ENCODE peak calls at places on chromosomes 6 and 20, in eight cellular contexts. One of them, this sample, is unnamed.

GRCh38 chr6:119119989-119120388 is 41.5 kb upstream of the FAM184A start:
- DNase-seq in hepatocyte: no peak
- DNase-seq in Karpas-422: no peak
- DNase-seq in uterus: no peak
- DNase-seq in adipocyte: peak; percentile 79
- DNase-seq in naive thymus-derived CD4-positive, alpha-beta T cell: no peak
- DNase-seq in CD4-positive, CD25-positive, alpha-beta regulatory T cell: no peak
- DNase-seq in HepG2: no peak
- DNase-seq in this sample: no peak

GRCh38 chr20:51387125-51387865 is 155.2 kb downstream of the NFATC2 start:
- DNase-seq in hepatocyte: no peak
- DNase-seq in Karpas-422: peak; percentile 81
- DNase-seq in uterus: no peak
- DNase-seq in adipocyte: no peak
- DNase-seq in naive thymus-derived CD4-positive, alpha-beta T cell: no peak
- DNase-seq in CD4-positive, CD25-positive, alpha-beta regulatory T cell: no peak
- DNase-seq in HepG2: no peak
- DNase-seq in this sample: no peak

GRCh38 chr6:83221886-83222479 is 28.8 kb downstream of the RWDD2A start:
- DNase-seq in hepatocyte: peak; percentile 72
- DNase-seq in Karpas-422: peak; percentile 78
- DNase-seq in uterus: no peak
- DNase-seq in adipocyte: peak; percentile 79
- DNase-seq in naive thymus-derived CD4-positive, alpha-beta T cell: no peak
- DNase-seq in CD4-positive, CD25-positive, alpha-beta regulatory T cell: no peak
- DNase-seq in HepG2: peak; percentile 34
- DNase-seq in this sample: peak; percentile 36

GRCh38 chr6:32114853-32115252 is 5.7 kb upstream of the TNXB start:
- DNase-seq in hepatocyte: peak; percentile 56
- DNase-seq in Karpas-422: no peak
- DNase-seq in uterus: no peak
- DNase-seq in adipocyte: peak; percentile 53
- DNase-seq in naive thymus-derived CD4-positive, alpha-beta T cell: no peak
- DNase-seq in CD4-positive, CD25-positive, alpha-beta regulatory T cell: no peak
- DNase-seq in HepG2: no peak
- DNase-seq in this sample: no peak

GRCh38 chr6:30122515-30122914 is 9.6 kb upstream of the TRIM31 start:
- DNase-seq in hepatocyte: no peak
- DNase-seq in Karpas-422: no peak
- DNase-seq in uterus: no peak
- DNase-seq in adipocyte: peak; percentile 45
- DNase-seq in naive thymus-derived CD4-positive, alpha-beta T cell: no peak
- DNase-seq in CD4-positive, CD25-positive, alpha-beta regulatory T cell: no peak
- DNase-seq in HepG2: no peak
- DNase-seq in this sample: peak; percentile 90

GRCh38 chr6:38264605-38265004 is 375.1 kb downstream of the BTBD9 start:
- DNase-seq in hepatocyte: peak; percentile 74
- DNase-seq in Karpas-422: no peak
- DNase-seq in uterus: no peak
- DNase-seq in adipocyte: no peak
- DNase-seq in naive thymus-derived CD4-positive, alpha-beta T cell: no peak
- DNase-seq in CD4-positive, CD25-positive, alpha-beta regulatory T cell: no peak
- DNase-seq in HepG2: peak; percentile 22
- DNase-seq in this sample: peak; percentile 90

GRCh38 chr6:6586167-6586566 is 2.4 kb upstream of the LY86 start:
- DNase-seq in hepatocyte: no peak
- DNase-seq in Karpas-422: peak; percentile 63
- DNase-seq in uterus: no peak
- DNase-seq in adipocyte: no peak
- DNase-seq in naive thymus-derived CD4-positive, alpha-beta T cell: no peak
- DNase-seq in CD4-positive, CD25-positive, alpha-beta regulatory T cell: no peak
- DNase-seq in HepG2: no peak
- DNase-seq in this sample: no peak

GRCh38 chr6:83849127-83849526 is 4.0 kb upstream of the RIPPLY2 start:
- DNase-seq in hepatocyte: no peak
- DNase-seq in Karpas-422: no peak
- DNase-seq in uterus: no peak
- DNase-seq in adipocyte: no peak
- DNase-seq in naive thymus-derived CD4-positive, alpha-beta T cell: no peak
- DNase-seq in CD4-positive, CD25-positive, alpha-beta regulatory T cell: no peak
- DNase-seq in HepG2: no peak
- DNase-seq in this sample: no peak

GRCh38 chr6:129853996-129854711 is 7.0 kb downstream of the TMEM244 start:
- DNase-seq in hepatocyte: no peak
- DNase-seq in Karpas-422: no peak
- DNase-seq in uterus: no peak
- DNase-seq in adipocyte: peak; percentile 37
- DNase-seq in naive thymus-derived CD4-positive, alpha-beta T cell: no peak
- DNase-seq in CD4-positive, CD25-positive, alpha-beta regulatory T cell: no peak
- DNase-seq in HepG2: no peak
- DNase-seq in this sample: no peak

GRCh38 chr20:64068381-64069208 is 5.6 kb downstream of the TCEA2 start:
- DNase-seq in hepatocyte: no peak
- DNase-seq in Karpas-422: no peak
- DNase-seq in uterus: no peak
- DNase-seq in adipocyte: no peak
- DNase-seq in naive thymus-derived CD4-positive, alpha-beta T cell: no peak
- DNase-seq in CD4-positive, CD25-positive, alpha-beta regulatory T cell: no peak
- DNase-seq in HepG2: no peak
- DNase-seq in this sample: no peak

GRCh38 chr6:29516108-29516507 is 28.4 kb upstream of the MAS1L start:
- DNase-seq in hepatocyte: no peak
- DNase-seq in Karpas-422: peak; percentile 41
- DNase-seq in uterus: no peak
- DNase-seq in adipocyte: peak; percentile 63
- DNase-seq in naive thymus-derived CD4-positive, alpha-beta T cell: no peak
- DNase-seq in CD4-positive, CD25-positive, alpha-beta regulatory T cell: no peak
- DNase-seq in HepG2: no peak
- DNase-seq in this sample: no peak

GRCh38 chr6:13641315-13641714 is 26.2 kb downstream of the NOL7 start:
- DNase-seq in hepatocyte: no peak
- DNase-seq in Karpas-422: no peak
- DNase-seq in uterus: no peak
- DNase-seq in adipocyte: peak; percentile 72
- DNase-seq in naive thymus-derived CD4-positive, alpha-beta T cell: no peak
- DNase-seq in CD4-positive, CD25-positive, alpha-beta regulatory T cell: no peak
- DNase-seq in HepG2: no peak
- DNase-seq in this sample: no peak

GRCh38 chr6:105900120-105900937 is 185.8 kb upstream of the PRDM1 start:
- DNase-seq in hepatocyte: no peak
- DNase-seq in Karpas-422: no peak
- DNase-seq in uterus: no peak
- DNase-seq in adipocyte: peak; percentile 89
- DNase-seq in naive thymus-derived CD4-positive, alpha-beta T cell: no peak
- DNase-seq in CD4-positive, CD25-positive, alpha-beta regulatory T cell: no peak
- DNase-seq in HepG2: no peak
- DNase-seq in this sample: no peak

GRCh38 chr6:549901-550300 is 107.0 kb downstream of the HUS1B start:
- DNase-seq in hepatocyte: no peak
- DNase-seq in Karpas-422: no peak
- DNase-seq in uterus: no peak
- DNase-seq in adipocyte: peak; percentile 9
- DNase-seq in naive thymus-derived CD4-positive, alpha-beta T cell: no peak
- DNase-seq in CD4-positive, CD25-positive, alpha-beta regulatory T cell: no peak
- DNase-seq in HepG2: no peak
- DNase-seq in this sample: no peak

GRCh38 chr6:9511157-9511556 is 903.7 kb downstream of the TFAP2A start:
- DNase-seq in hepatocyte: no peak
- DNase-seq in Karpas-422: no peak
- DNase-seq in uterus: no peak
- DNase-seq in adipocyte: no peak
- DNase-seq in naive thymus-derived CD4-positive, alpha-beta T cell: no peak
- DNase-seq in CD4-positive, CD25-positive, alpha-beta regulatory T cell: no peak
- DNase-seq in HepG2: no peak
- DNase-seq in this sample: no peak

GRCh38 chr20:61842011-61842410 is 223.7 kb downstream of the TAF4 start:
- DNase-seq in hepatocyte: no peak
- DNase-seq in Karpas-422: no peak
- DNase-seq in uterus: no peak
- DNase-seq in adipocyte: no peak
- DNase-seq in naive thymus-derived CD4-positive, alpha-beta T cell: no peak
- DNase-seq in CD4-positive, CD25-positive, alpha-beta regulatory T cell: no peak
- DNase-seq in HepG2: no peak
- DNase-seq in this sample: no peak

GRCh38 chr6:169250660-169251059 is 3.0 kb downstream of the THBS2 start:
- DNase-seq in hepatocyte: no peak
- DNase-seq in Karpas-422: no peak
- DNase-seq in uterus: no peak
- DNase-seq in adipocyte: peak; percentile 72
- DNase-seq in naive thymus-derived CD4-positive, alpha-beta T cell: no peak
- DNase-seq in CD4-positive, CD25-positive, alpha-beta regulatory T cell: no peak
- DNase-seq in HepG2: no peak
- DNase-seq in this sample: no peak

GRCh38 chr20:47330933-47331708 is 25.4 kb downstream of the ZMYND8 start:
- DNase-seq in hepatocyte: peak; percentile 74
- DNase-seq in Karpas-422: no peak
- DNase-seq in uterus: no peak
- DNase-seq in adipocyte: peak; percentile 79
- DNase-seq in naive thymus-derived CD4-positive, alpha-beta T cell: no peak
- DNase-seq in CD4-positive, CD25-positive, alpha-beta regulatory T cell: no peak
- DNase-seq in HepG2: no peak
- DNase-seq in this sample: peak; percentile 92

GRCh38 chr6:63496388-63496804 is 75.9 kb upstream of the LOC128125822 start:
- DNase-seq in hepatocyte: peak; percentile 44
- DNase-seq in Karpas-422: no peak
- DNase-seq in uterus: no peak
- DNase-seq in adipocyte: no peak
- DNase-seq in naive thymus-derived CD4-positive, alpha-beta T cell: no peak
- DNase-seq in CD4-positive, CD25-positive, alpha-beta regulatory T cell: no peak
- DNase-seq in HepG2: peak; percentile 70
- DNase-seq in this sample: peak; percentile 95

GRCh38 chr6:135520781-135521180 is 23.2 kb upstream of the AHI1 start:
- DNase-seq in hepatocyte: no peak
- DNase-seq in Karpas-422: no peak
- DNase-seq in uterus: no peak
- DNase-seq in adipocyte: no peak
- DNase-seq in naive thymus-derived CD4-positive, alpha-beta T cell: no peak
- DNase-seq in CD4-positive, CD25-positive, alpha-beta regulatory T cell: no peak
- DNase-seq in HepG2: no peak
- DNase-seq in this sample: no peak

GRCh38 chr20:1810926-1811620 is 84.1 kb upstream of the SIRPA start:
- DNase-seq in hepatocyte: no peak
- DNase-seq in Karpas-422: no peak
- DNase-seq in uterus: no peak
- DNase-seq in adipocyte: peak; percentile 51
- DNase-seq in naive thymus-derived CD4-positive, alpha-beta T cell: no peak
- DNase-seq in CD4-positive, CD25-positive, alpha-beta regulatory T cell: no peak
- DNase-seq in HepG2: peak; percentile 61
- DNase-seq in this sample: no peak
- H3K4me1 ChIP-seq in hepatocyte: peaks cover 9% of the 10 kb centered on the region
- H3K4me1 ChIP-seq in Karpas-422: peaks cover 4% of the 10 kb centered on the region
- H3K4me1 ChIP-seq in uterus: no peaks in the 10 kb centered on the region
- H3K4me1 ChIP-seq in adipocyte: peaks cover 50% of the 10 kb centered on the region
- H3K4me1 ChIP-seq in naive thymus-derived CD4-positive, alpha-beta T cell: no peaks in the 10 kb centered on the region
- H3K4me1 ChIP-seq in CD4-positive, CD25-positive, alpha-beta regulatory T cell: no peaks in the 10 kb centered on the region
- H3K4me1 ChIP-seq in HepG2: peaks cover 47% of the 10 kb centered on the region
- H3K4me1 ChIP-seq in this sample: no peaks in the 10 kb centered on the region

GRCh38 chr20:7696311-7696710 is 243.9 kb downstream of the HAO1 start:
- DNase-seq in hepatocyte: no peak
- DNase-seq in Karpas-422: no peak
- DNase-seq in uterus: no peak
- DNase-seq in adipocyte: no peak
- DNase-seq in naive thymus-derived CD4-positive, alpha-beta T cell: no peak
- DNase-seq in CD4-positive, CD25-positive, alpha-beta regulatory T cell: no peak
- DNase-seq in HepG2: no peak
- DNase-seq in this sample: no peak

GRCh38 chr20:7693761-7694160 is 246.5 kb downstream of the HAO1 start:
- DNase-seq in hepatocyte: no peak
- DNase-seq in Karpas-422: no peak
- DNase-seq in uterus: no peak
- DNase-seq in adipocyte: no peak
- DNase-seq in naive thymus-derived CD4-positive, alpha-beta T cell: no peak
- DNase-seq in CD4-positive, CD25-positive, alpha-beta regulatory T cell: no peak
- DNase-seq in HepG2: no peak
- DNase-seq in this sample: no peak

GRCh38 chr20:7695622-7696021 is 244.6 kb downstream of the HAO1 start:
- DNase-seq in hepatocyte: no peak
- DNase-seq in Karpas-422: no peak
- DNase-seq in uterus: no peak
- DNase-seq in adipocyte: peak; percentile 8
- DNase-seq in naive thymus-derived CD4-positive, alpha-beta T cell: no peak
- DNase-seq in CD4-positive, CD25-positive, alpha-beta regulatory T cell: no peak
- DNase-seq in HepG2: no peak
- DNase-seq in this sample: no peak

GRCh38 chr20:7692478-7692877 is 247.8 kb downstream of the HAO1 start:
- DNase-seq in hepatocyte: no peak
- DNase-seq in Karpas-422: no peak
- DNase-seq in uterus: no peak
- DNase-seq in adipocyte: no peak
- DNase-seq in naive thymus-derived CD4-positive, alpha-beta T cell: no peak
- DNase-seq in CD4-positive, CD25-positive, alpha-beta regulatory T cell: no peak
- DNase-seq in HepG2: no peak
- DNase-seq in this sample: no peak

DNA sequence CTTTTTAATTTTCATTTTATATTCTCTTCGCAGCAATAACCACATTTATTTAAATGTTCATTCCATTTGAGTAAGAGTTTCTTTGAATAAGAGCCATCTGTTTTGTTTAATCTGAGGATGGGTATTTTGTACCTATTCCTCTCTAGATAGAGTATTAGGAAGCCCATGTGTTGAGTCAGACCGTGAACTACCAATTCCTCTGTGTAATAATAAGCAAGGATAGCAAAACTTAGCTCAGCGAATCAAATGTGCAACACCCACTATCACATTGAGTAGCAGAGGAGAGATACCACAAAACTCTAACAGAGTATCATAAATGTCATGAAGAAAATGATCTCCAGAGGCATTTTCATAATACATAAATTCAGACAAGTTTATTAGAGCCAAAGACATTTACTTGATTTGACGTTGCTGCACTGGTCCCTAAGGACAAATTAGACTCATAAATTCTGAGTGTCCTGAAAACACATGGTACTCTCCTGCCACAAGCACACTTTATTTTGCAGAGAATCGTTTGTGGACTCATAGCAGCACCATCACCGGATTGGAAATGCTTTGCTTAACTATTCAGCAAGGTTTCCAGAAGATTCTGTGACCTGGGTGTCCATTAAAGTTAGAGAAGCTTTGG is 245.2 kb downstream of the HAO1 start:
- DNase-seq in hepatocyte: no peak
- DNase-seq in Karpas-422: no peak
- DNase-seq in uterus: no peak
- DNase-seq in adipocyte: no peak
- DNase-seq in naive thymus-derived CD4-positive, alpha-beta T cell: no peak
- DNase-seq in CD4-positive, CD25-positive, alpha-beta regulatory T cell: no peak
- DNase-seq in HepG2: no peak
- DNase-seq in this sample: peak; percentile 0
- H3K9me3 ChIP-seq in hepatocyte: no peaks in the 10 kb centered on the region
- H3K9me3 ChIP-seq in Karpas-422: peaks cover 4% of the 10 kb centered on the region
- H3K9me3 ChIP-seq in uterus: no peaks in the 10 kb centered on the region
- H3K9me3 ChIP-seq in adipocyte: no peaks in the 10 kb centered on the region
- H3K9me3 ChIP-seq in naive thymus-derived CD4-positive, alpha-beta T cell: no peaks in the 10 kb centered on the region
- H3K9me3 ChIP-seq in CD4-positive, CD25-positive, alpha-beta regulatory T cell: no peaks in the 10 kb centered on the region
- H3K9me3 ChIP-seq in HepG2: no peaks in the 10 kb centered on the region
- H3K9me3 ChIP-seq in this sample: no peaks in the 10 kb centered on the region

GRCh38 chr6:136958168-136958567 is 36.1 kb downstream of the SLC35D3 start:
- DNase-seq in hepatocyte: no peak
- DNase-seq in Karpas-422: no peak
- DNase-seq in uterus: no peak
- DNase-seq in adipocyte: no peak
- DNase-seq in naive thymus-derived CD4-positive, alpha-beta T cell: no peak
- DNase-seq in CD4-positive, CD25-positive, alpha-beta regulatory T cell: no peak
- DNase-seq in HepG2: no peak
- DNase-seq in this sample: no peak
- H3K4me1 ChIP-seq in hepatocyte: peaks cover 3% of the 10 kb centered on the region
- H3K4me1 ChIP-seq in Karpas-422: peaks cover 6% of the 10 kb centered on the region
- H3K4me1 ChIP-seq in uterus: no peaks in the 10 kb centered on the region
- H3K4me1 ChIP-seq in adipocyte: no peaks in the 10 kb centered on the region
- H3K4me1 ChIP-seq in naive thymus-derived CD4-positive, alpha-beta T cell: no peaks in the 10 kb centered on the region
- H3K4me1 ChIP-seq in CD4-positive, CD25-positive, alpha-beta regulatory T cell: no peaks in the 10 kb centered on the region
- H3K4me1 ChIP-seq in HepG2: peaks cover 7% of the 10 kb centered on the region
- H3K4me1 ChIP-seq in this sample: peaks cover 2% of the 10 kb centered on the region

GRCh38 chr20:28562510-28562898 is 2695.0 kb upstream of the DEFB115 start:
- DNase-seq in hepatocyte: peak; percentile 5
- DNase-seq in Karpas-422: no peak
- DNase-seq in uterus: no peak
- DNase-seq in adipocyte: peak; percentile 47
- DNase-seq in naive thymus-derived CD4-positive, alpha-beta T cell: no peak
- DNase-seq in CD4-positive, CD25-positive, alpha-beta regulatory T cell: no peak
- DNase-seq in HepG2: no peak
- DNase-seq in this sample: no peak
- H3K9me3 ChIP-seq in hepatocyte: no peaks in the 10 kb centered on the region
- H3K9me3 ChIP-seq in Karpas-422: peaks cover 34% of the 10 kb centered on the region
- H3K9me3 ChIP-seq in uterus: no peaks in the 10 kb centered on the region
- H3K9me3 ChIP-seq in adipocyte: no peaks in the 10 kb centered on the region
- H3K9me3 ChIP-seq in naive thymus-derived CD4-positive, alpha-beta T cell: no peaks in the 10 kb centered on the region
- H3K9me3 ChIP-seq in CD4-positive, CD25-positive, alpha-beta regulatory T cell: peaks cover 5% of the 10 kb centered on the region
- H3K9me3 ChIP-seq in HepG2: peaks cover 48% of the 10 kb centered on the region
- H3K9me3 ChIP-seq in this sample: no peaks in the 10 kb centered on the region